ENCODE peak calls at places on chromosomes 16 and 17, in five cellular contexts. One of them, this sample, is unnamed.

GRCh38 chr16:87538160-87538559 is 45.3 kb upstream of the ZCCHC14 start:
- DNase-seq in H1: no peak
- DNase-seq in GM12878: no peak
- DNase-seq in K562: no peak
- DNase-seq in HepG2: no peak
- DNase-seq in this sample: no peak

GRCh38 chr17:78933959-78934568 is 8.9 kb upstream of the TIMP2 start:
- DNase-seq in H1: no peak
- DNase-seq in GM12878: no peak
- DNase-seq in K562: no peak
- DNase-seq in HepG2: peak; percentile 77
- DNase-seq in this sample: no peak

GRCh38 chr16:47503936-47504335 is 42.8 kb downstream of the PHKB start:
- DNase-seq in H1: no peak
- DNase-seq in GM12878: no peak
- DNase-seq in K562: no peak
- DNase-seq in HepG2: no peak
- DNase-seq in this sample: peak; percentile 3

GRCh38 chr16:4376820-4377572 is 5.3 kb downstream of the VASN start:
- DNase-seq in H1: no peak
- DNase-seq in GM12878: no peak
- DNase-seq in K562: no peak
- DNase-seq in HepG2: no peak
- DNase-seq in this sample: no peak

GRCh38 chr17:61064087-61064951 is 335.3 kb upstream of the TBX2 start:
- DNase-seq in H1: no peak
- DNase-seq in GM12878: no peak
- DNase-seq in K562: no peak
- DNase-seq in HepG2: no peak
- DNase-seq in this sample: no peak

GRCh38 chr17:73455050-73455687 is 143.4 kb upstream of the CDC42EP4 start:
- DNase-seq in H1: no peak
- DNase-seq in GM12878: no peak
- DNase-seq in K562: no peak
- DNase-seq in HepG2: no peak
- DNase-seq in this sample: no peak

GRCh38 chr16:15052747-15053476 is 3.0 kb downstream of the NTAN1 start:
- DNase-seq in H1: no peak
- DNase-seq in GM12878: no peak
- DNase-seq in K562: no peak
- DNase-seq in HepG2: no peak
- DNase-seq in this sample: no peak

GRCh38 chr16:23079683-23080221 is 69.5 kb downstream of the USP31 start:
- DNase-seq in H1: no peak
- DNase-seq in GM12878: no peak
- DNase-seq in K562: no peak
- DNase-seq in HepG2: no peak
- DNase-seq in this sample: no peak

GRCh38 chr16:75567911-75568310 is 1.7 kb downstream of the GABARAPL2 start:
- DNase-seq in H1: no peak
- DNase-seq in GM12878: no peak
- DNase-seq in K562: no peak
- DNase-seq in HepG2: no peak
- DNase-seq in this sample: no peak

GRCh38 chr16:76201385-76201784 is 75.8 kb upstream of the CNTNAP4 start:
- DNase-seq in H1: no peak
- DNase-seq in GM12878: no peak
- DNase-seq in K562: no peak
- DNase-seq in HepG2: no peak
- DNase-seq in this sample: no peak

GRCh38 chr16:72922714-72923113 is 125.2 kb downstream of the ZFHX3 start:
- DNase-seq in H1: no peak
- DNase-seq in GM12878: no peak
- DNase-seq in K562: no peak
- DNase-seq in HepG2: no peak
- DNase-seq in this sample: no peak

GRCh38 chr16:73280366-73280765 is 232.4 kb upstream of the ZFHX3 start:
- DNase-seq in H1: no peak
- DNase-seq in GM12878: no peak
- DNase-seq in K562: no peak
- DNase-seq in HepG2: no peak
- DNase-seq in this sample: no peak

GRCh38 chr17:74177018-74177450 is 26.4 kb upstream of the RPL38 start:
- DNase-seq in H1: no peak
- DNase-seq in GM12878: no peak
- DNase-seq in K562: no peak
- DNase-seq in HepG2: no peak
- DNase-seq in this sample: no peak

GRCh38 chr17:2111691-2112090 is 56.8 kb downstream of the HIC1 start:
- DNase-seq in H1: no peak
- DNase-seq in GM12878: no peak
- DNase-seq in K562: no peak
- DNase-seq in HepG2: no peak
- DNase-seq in this sample: no peak

GRCh38 chr17:43830510-43831145 is 2.3 kb downstream of the MPP3 start:
- DNase-seq in H1: no peak
- DNase-seq in GM12878: no peak
- DNase-seq in K562: no peak
- DNase-seq in HepG2: no peak
- DNase-seq in this sample: no peak

GRCh38 chr17:44065668-44066203 is 735 bp downstream of the LSM12 start:
- DNase-seq in H1: no peak
- DNase-seq in GM12878: no peak
- DNase-seq in K562: no peak
- DNase-seq in HepG2: no peak
- DNase-seq in this sample: no peak

GRCh38 chr16:53812914-53813313 is 109.0 kb downstream of the FTO start:
- DNase-seq in H1: no peak
- DNase-seq in GM12878: no peak
- DNase-seq in K562: no peak
- DNase-seq in HepG2: no peak
- DNase-seq in this sample: no peak

GRCh38 chr17:27296427-27296979 is 2.6 kb downstream of the WSB1 start:
- DNase-seq in H1: no peak
- DNase-seq in GM12878: no peak
- DNase-seq in K562: no peak
- DNase-seq in HepG2: no peak
- DNase-seq in this sample: no peak

GRCh38 chr17:61485067-61485775 is 33.0 kb downstream of the TBX4 start:
- DNase-seq in H1: no peak
- DNase-seq in GM12878: no peak
- DNase-seq in K562: no peak
- DNase-seq in HepG2: no peak
- DNase-seq in this sample: no peak

GRCh38 chr17:47242648-47243047 is 11.0 kb upstream of the ITGB3 start:
- DNase-seq in H1: no peak
- DNase-seq in GM12878: no peak
- DNase-seq in K562: no peak
- DNase-seq in HepG2: no peak
- DNase-seq in this sample: no peak

GRCh38 chr17:67157732-67158639 is 87.0 kb downstream of the HELZ start:
- DNase-seq in H1: no peak
- DNase-seq in GM12878: peak; percentile 2
- DNase-seq in K562: peak; percentile 31
- DNase-seq in HepG2: peak; percentile 27
- DNase-seq in this sample: peak; percentile 10

GRCh38 chr17:50763716-50764450 is 3.4 kb downstream of the ANKRD40CL start:
- DNase-seq in H1: no peak
- DNase-seq in GM12878: no peak
- DNase-seq in K562: no peak
- DNase-seq in HepG2: no peak
- DNase-seq in this sample: no peak

GRCh38 chr16:18041864-18042834 is 294.4 kb downstream of the NPIPA8 start:
- DNase-seq in H1: no peak
- DNase-seq in GM12878: no peak
- DNase-seq in K562: no peak
- DNase-seq in HepG2: no peak
- DNase-seq in this sample: no peak

GRCh38 chr17:31654936-31655335 is 204.1 kb downstream of the COPRS start:
- DNase-seq in H1: no peak
- DNase-seq in GM12878: no peak
- DNase-seq in K562: no peak
- DNase-seq in HepG2: no peak
- DNase-seq in this sample: no peak

GRCh38 chr16:80889779-80890359 is 85.5 kb upstream of the CDYL2 start:
- DNase-seq in H1: no peak
- DNase-seq in GM12878: no peak
- DNase-seq in K562: no peak
- DNase-seq in HepG2: no peak
- DNase-seq in this sample: no peak

GRCh38 chr16:18842565-18842964 is 41.2 kb upstream of the ARL6IP1 start:
- DNase-seq in H1: no peak
- DNase-seq in GM12878: no peak
- DNase-seq in K562: no peak
- DNase-seq in HepG2: no peak
- DNase-seq in this sample: no peak

GRCh38 chr17:35896011-35896587 is 15.9 kb upstream of the CCL5 start:
- DNase-seq in H1: no peak
- DNase-seq in GM12878: no peak
- DNase-seq in K562: no peak
- DNase-seq in HepG2: no peak
- DNase-seq in this sample: no peak

GRCh38 chr16:1812732-1813163 is 13.9 kb downstream of the HAGH start:
- DNase-seq in H1: no peak
- DNase-seq in GM12878: no peak
- DNase-seq in K562: peak; percentile 75
- DNase-seq in HepG2: peak; percentile 70
- DNase-seq in this sample: peak; percentile 47

GRCh38 chr16:55367796-55368195 is 43.8 kb downstream of the IRX6 start:
- DNase-seq in H1: no peak
- DNase-seq in GM12878: no peak
- DNase-seq in K562: no peak
- DNase-seq in HepG2: no peak
- DNase-seq in this sample: no peak

GRCh38 chr16:55252577-55252976 is 71.4 kb upstream of the IRX6 start:
- DNase-seq in H1: no peak
- DNase-seq in GM12878: no peak
- DNase-seq in K562: no peak
- DNase-seq in HepG2: no peak
- DNase-seq in this sample: no peak

GRCh38 chr17:40602445-40603443 is 37.5 kb upstream of the CCR7 start:
- DNase-seq in H1: no peak
- DNase-seq in GM12878: peak; percentile 84
- DNase-seq in K562: no peak
- DNase-seq in HepG2: no peak
- DNase-seq in this sample: no peak

DNA sequence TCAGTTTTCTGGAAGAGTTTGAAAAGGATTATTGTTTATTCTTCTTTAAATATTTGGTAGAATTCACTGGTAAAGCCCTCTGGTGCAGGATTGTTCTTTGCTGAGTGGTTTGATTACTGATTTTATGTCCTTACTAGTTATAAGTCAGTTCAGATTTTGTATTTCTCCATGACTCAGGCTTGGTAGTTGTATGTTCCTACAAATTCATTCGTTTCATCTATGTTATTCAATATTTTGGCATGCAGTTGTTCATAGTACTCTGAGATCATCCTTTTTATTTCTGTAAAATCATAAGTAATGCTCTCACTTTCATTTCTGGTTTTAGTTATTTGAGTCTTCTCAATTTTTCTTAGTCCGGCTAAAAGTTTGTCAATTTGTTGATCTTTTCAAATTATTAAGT is 58.1 kb upstream of the CRYM start:
- DNase-seq in H1: no peak
- DNase-seq in GM12878: no peak
- DNase-seq in K562: no peak
- DNase-seq in HepG2: no peak
- DNase-seq in this sample: no peak
- TF ChIP-seq SRF in H1: no peak
- TF ChIP-seq SRF in GM12878: no peak
- TF ChIP-seq SRF in K562: no peak
- TF ChIP-seq SRF in HepG2: no peak
- TF ChIP-seq SRF in this sample: no peak

GRCh38 chr17:68398731-68399637 is 58.3 kb downstream of the WIPI1 start:
- DNase-seq in H1: no peak
- DNase-seq in GM12878: no peak
- DNase-seq in K562: peak; percentile 76
- DNase-seq in HepG2: peak; percentile 91
- DNase-seq in this sample: peak; percentile 72
- TF ChIP-seq ZNF274 in H1: no peak
- TF ChIP-seq ZNF274 in GM12878: no peak
- TF ChIP-seq ZNF274 in K562: no peak
- TF ChIP-seq ZNF274 in HepG2: peak; percentile 51
- TF ChIP-seq ZNF274 in this sample: no peak

GRCh38 chr16:68492151-68492500 is 43.8 kb upstream of the SMPD3 start:
- DNase-seq in H1: no peak
- DNase-seq in GM12878: no peak
- DNase-seq in K562: no peak
- DNase-seq in HepG2: no peak
- DNase-seq in this sample: no peak

GRCh38 chr16:68492501-68493411 is 44.4 kb upstream of the SMPD3 start:
- DNase-seq in H1: no peak
- DNase-seq in GM12878: no peak
- DNase-seq in K562: no peak
- DNase-seq in HepG2: no peak
- DNase-seq in this sample: no peak

GRCh38 chr16:68490829-68491575 is 42.7 kb upstream of the SMPD3 start:
- DNase-seq in H1: no peak
- DNase-seq in GM12878: no peak
- DNase-seq in K562: no peak
- DNase-seq in HepG2: no peak
- DNase-seq in this sample: peak; percentile 74

GRCh38 chr16:68491576-68491950 is 43.3 kb upstream of the SMPD3 start:
- DNase-seq in H1: no peak
- DNase-seq in GM12878: no peak
- DNase-seq in K562: no peak
- DNase-seq in HepG2: no peak
- DNase-seq in this sample: no peak

DNA sequence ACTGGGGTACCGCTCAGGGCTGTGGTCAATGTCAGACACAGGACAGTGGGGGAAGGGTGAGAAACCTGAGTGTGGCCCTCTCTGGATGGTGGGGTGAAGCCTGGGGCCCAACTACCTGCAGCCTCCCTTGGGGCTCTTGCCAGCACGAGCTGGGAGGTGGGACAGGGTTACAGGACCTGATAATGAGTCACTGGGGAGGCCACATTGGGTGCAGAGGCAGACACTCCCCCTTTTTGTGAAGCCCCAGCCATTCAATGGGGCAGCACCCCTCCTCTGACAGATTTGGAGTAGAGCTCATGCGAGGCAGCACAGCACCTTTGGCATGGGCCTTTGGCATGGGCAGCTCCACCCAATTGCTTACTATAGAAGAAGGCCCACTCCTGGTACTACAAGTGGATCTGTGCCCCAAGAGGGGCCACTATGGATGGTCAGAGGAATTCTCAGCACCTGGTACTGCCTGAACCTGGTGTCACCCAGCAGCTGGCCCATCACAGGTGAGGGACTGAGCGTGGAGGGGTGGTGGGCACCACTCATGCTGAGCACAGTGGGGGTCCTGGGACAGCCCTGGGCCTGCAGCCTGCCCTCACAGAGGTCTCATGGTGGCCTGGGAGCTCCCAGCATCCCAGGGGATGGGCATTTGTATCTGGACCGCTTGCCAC is 45.2 kb upstream of the SMPD3 start:
- DNase-seq in H1: no peak
- DNase-seq in GM12878: no peak
- DNase-seq in K562: no peak
- DNase-seq in HepG2: no peak
- DNase-seq in this sample: no peak
- TF ChIP-seq SRF in H1: no peak
- TF ChIP-seq SRF in GM12878: no peak
- TF ChIP-seq SRF in K562: no peak
- TF ChIP-seq SRF in HepG2: no peak
- TF ChIP-seq SRF in this sample: no peak

GRCh38 chr17:58161566-58161965 is 5.2 kb upstream of the OR4D2 start:
- DNase-seq in H1: no peak
- DNase-seq in GM12878: no peak
- DNase-seq in K562: no peak
- DNase-seq in HepG2: no peak
- DNase-seq in this sample: no peak
- TF ChIP-seq ZNF274 in H1: no peak
- TF ChIP-seq ZNF274 in GM12878: no peak
- TF ChIP-seq ZNF274 in K562: no peak
- TF ChIP-seq ZNF274 in HepG2: no peak
- TF ChIP-seq ZNF274 in this sample: no peak